ENCODE peak calls at places on chromosomes 4 and X, in four cellular contexts. One of them, this sample, is unnamed.

GRCh38 chr4:74754218-74754617 is 40.1 kb downstream of the BTC start:
- DNase-seq in HepG2: no peak
- DNase-seq in K562: no peak
- DNase-seq in A549: no peak
- DNase-seq in this sample: no peak

GRCh38 chr4:98530572-98530971 is 127.8 kb downstream of the TSPAN5 start:
- DNase-seq in HepG2: no peak
- DNase-seq in K562: no peak
- DNase-seq in A549: no peak
- DNase-seq in this sample: no peak

GRCh38 chr4:21765810-21766407 is 182.7 kb downstream of the KCNIP4 start:
- DNase-seq in HepG2: peak
- DNase-seq in K562: peak
- DNase-seq in A549: peak
- DNase-seq in this sample: no peak

GRCh38 chr4:101141855-101142254 is 205.5 kb downstream of the PPP3CA start:
- DNase-seq in HepG2: no peak
- DNase-seq in K562: no peak
- DNase-seq in A549: no peak
- DNase-seq in this sample: no peak

GRCh38 chr4:79141530-79141929 is 184.3 kb downstream of the NAA11 start:
- DNase-seq in HepG2: peak
- DNase-seq in K562: no peak
- DNase-seq in A549: no peak
- DNase-seq in this sample: no peak

GRCh38 chr4:139219450-139220055 is 42.5 kb upstream of the ELF2 start:
- DNase-seq in HepG2: no peak
- DNase-seq in K562: no peak
- DNase-seq in A549: no peak
- DNase-seq in this sample: no peak

GRCh38 chr4:54958236-54958635 is 167.2 kb downstream of the KDR start:
- DNase-seq in HepG2: no peak
- DNase-seq in K562: no peak
- DNase-seq in A549: no peak
- DNase-seq in this sample: no peak

GRCh38 chr4:111707491-111707890 is 437.8 kb upstream of the FAM241A start:
- DNase-seq in HepG2: no peak
- DNase-seq in K562: no peak
- DNase-seq in A549: no peak
- DNase-seq in this sample: no peak

GRCh38 chr4:46586566-46586965 is 196.6 kb upstream of the GABRA2 start:
- DNase-seq in HepG2: no peak
- DNase-seq in K562: no peak
- DNase-seq in A549: no peak
- DNase-seq in this sample: no peak

DNA sequence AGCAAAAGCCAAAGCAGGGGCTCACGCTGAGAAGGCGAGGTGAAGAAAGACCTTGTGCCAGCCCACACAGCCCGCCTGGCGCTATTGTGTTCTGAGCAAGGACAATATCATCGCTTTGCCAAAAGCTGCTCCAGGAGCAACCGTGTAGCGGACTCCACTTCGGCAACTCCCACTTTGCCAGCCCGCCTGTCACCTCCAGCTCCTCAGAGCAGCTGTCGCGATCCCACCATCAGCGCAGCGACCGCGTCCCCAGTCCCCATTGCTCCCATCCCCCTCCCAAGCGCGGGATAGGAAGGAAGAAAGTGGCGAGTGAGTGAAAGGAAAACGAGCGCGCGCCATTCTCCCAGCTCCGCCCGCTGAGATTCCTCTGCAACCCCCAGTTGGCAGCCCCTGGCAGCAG is 759 bp downstream of the ZC4H2 start:
- DNase-seq in HepG2: peak
- DNase-seq in K562: no peak
- DNase-seq in A549: peak
- DNase-seq in this sample: no peak
- TF ChIP-seq POLR2AphosphoS2 in HepG2: no peak
- TF ChIP-seq POLR2AphosphoS2 in K562: no peak
- TF ChIP-seq POLR2AphosphoS2 in A549: no peak
- TF ChIP-seq POLR2AphosphoS2 in this sample: no peak

DNA sequence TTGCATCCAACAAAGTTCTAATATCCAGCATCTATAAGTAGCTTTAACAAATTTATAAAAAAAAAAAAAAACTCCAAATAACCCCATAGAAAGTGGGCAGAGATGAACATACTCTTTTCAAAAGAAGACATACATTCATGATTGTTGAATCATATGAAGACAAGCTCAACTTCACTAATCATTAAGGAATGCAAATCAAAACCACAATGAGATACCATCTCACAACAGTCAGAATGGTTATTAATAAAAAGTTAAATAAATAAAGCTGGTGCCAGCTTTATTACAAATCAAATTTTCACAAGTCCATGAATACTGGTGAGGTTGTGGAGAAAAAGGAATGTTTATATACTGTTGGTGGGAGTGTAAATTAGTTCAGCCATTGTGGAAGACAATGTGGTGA is 592.0 kb downstream of the IQCM start:
- DNase-seq in HepG2: no peak
- DNase-seq in K562: no peak
- DNase-seq in A549: no peak
- DNase-seq in this sample: no peak
- TF ChIP-seq POLR2AphosphoS2 in HepG2: no peak
- TF ChIP-seq POLR2AphosphoS2 in K562: no peak
- TF ChIP-seq POLR2AphosphoS2 in A549: no peak
- TF ChIP-seq POLR2AphosphoS2 in this sample: no peak

DNA sequence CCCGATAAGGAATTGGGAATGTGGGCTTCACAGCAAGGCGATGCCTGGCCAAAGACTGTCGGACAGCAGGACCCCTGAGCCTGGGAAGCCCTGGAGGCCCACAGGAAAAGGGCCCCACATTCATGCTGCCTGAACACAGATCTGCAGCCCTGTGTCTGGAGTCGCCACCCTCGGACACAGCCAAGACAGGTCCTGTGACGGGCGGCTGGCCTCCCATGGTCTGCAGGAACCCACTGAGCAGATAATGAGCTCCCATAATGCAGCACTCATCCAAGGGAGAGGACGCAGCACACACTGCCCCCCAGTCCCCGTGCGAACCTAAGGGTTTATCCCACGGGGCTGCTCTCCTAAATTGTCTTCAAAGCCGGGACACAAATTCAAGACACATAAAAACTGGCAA is 30.6 kb downstream of the ZFYVE28 start:
- DNase-seq in HepG2: no peak
- DNase-seq in K562: no peak
- DNase-seq in A549: no peak
- DNase-seq in this sample: no peak
- TF ChIP-seq POLR2AphosphoS2 in HepG2: no peak
- TF ChIP-seq POLR2AphosphoS2 in K562: no peak
- TF ChIP-seq POLR2AphosphoS2 in A549: no peak
- TF ChIP-seq POLR2AphosphoS2 in this sample: no peak

GRCh38 chr4:184844742-184845141 is 19.0 kb upstream of the ACSL1 start:
- DNase-seq in HepG2: no peak
- DNase-seq in K562: no peak
- DNase-seq in A549: no peak
- DNase-seq in this sample: no peak
- TF ChIP-seq POLR2AphosphoS2 in HepG2: no peak
- TF ChIP-seq POLR2AphosphoS2 in K562: no peak
- TF ChIP-seq POLR2AphosphoS2 in A549: no peak
- TF ChIP-seq POLR2AphosphoS2 in this sample: no peak

DNA sequence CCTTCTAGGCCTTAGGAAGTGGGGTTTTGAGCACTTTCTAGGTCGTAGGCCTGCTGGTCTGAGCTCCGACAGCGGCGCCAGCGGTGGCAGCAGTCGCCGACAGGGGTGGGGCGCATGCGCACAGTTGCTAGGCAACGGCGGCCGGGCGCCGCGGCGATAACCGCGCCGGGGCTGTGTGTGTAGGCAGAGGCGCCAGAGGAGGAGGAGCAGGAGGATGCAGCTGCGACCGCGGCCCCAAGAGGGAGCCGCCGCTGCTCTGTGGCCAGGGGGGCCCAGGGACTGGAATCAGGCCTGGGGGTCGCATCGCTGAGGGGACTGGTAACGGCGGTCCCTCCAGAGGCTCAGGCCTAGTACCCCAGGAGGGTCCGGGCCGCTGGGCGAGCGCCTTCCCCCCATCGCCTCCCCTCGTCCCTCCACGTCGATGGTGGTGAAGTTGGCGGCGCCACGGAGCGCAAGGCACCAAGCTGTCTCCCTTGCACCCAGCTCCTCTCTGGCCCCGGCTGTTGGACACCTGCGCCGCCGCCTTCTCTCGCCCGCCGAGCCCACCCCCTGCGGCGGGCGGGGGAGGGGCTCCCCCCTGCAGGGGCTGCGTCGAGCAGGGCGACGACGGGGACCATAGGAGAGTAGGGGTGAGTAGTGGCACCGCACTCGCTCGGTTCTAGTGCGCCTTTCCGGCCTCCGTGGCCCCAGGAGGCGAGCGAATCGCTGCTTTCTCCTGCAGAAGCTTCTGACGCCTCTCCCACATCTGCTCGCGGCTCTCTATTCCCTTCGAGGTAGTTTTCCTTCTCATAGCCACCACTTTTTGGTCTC is 58.6 kb upstream of the ZC4H2 start:
- DNase-seq in HepG2: peak
- DNase-seq in K562: peak
- DNase-seq in A549: peak
- DNase-seq in this sample: no peak
- TF ChIP-seq POLR2AphosphoS2 in HepG2: no peak
- TF ChIP-seq POLR2AphosphoS2 in K562: no peak
- TF ChIP-seq POLR2AphosphoS2 in A549: no peak
- TF ChIP-seq POLR2AphosphoS2 in this sample: no peak

GRCh38 chrX:20046270-20046669 is 55.4 kb upstream of the BCLAF3 start:
- DNase-seq in HepG2: no peak
- DNase-seq in K562: no peak
- DNase-seq in A549: no peak
- DNase-seq in this sample: no peak

GRCh38 chrX:20042221-20042620 is 51.4 kb upstream of the BCLAF3 start:
- DNase-seq in HepG2: no peak
- DNase-seq in K562: no peak
- DNase-seq in A549: no peak
- DNase-seq in this sample: no peak

DNA sequence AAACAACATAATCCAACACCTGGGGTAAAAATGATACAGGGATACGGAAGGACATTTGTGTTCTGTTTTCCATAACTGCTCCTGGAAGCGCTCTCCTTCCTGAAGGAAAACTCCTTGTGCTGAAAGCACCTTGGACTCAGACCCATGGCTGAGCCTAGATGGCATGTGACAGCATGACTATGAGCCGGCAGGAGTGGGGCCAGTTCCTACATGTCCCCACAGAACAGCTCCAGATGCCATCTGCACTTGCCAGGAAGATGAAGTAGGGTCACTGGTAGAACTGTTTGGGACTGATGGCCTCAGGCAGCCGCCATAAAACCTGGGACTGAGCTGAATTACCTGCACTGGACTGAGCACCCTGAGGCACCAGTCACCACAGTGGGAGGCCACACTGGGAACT is 56.0 kb upstream of the BCLAF3 start:
- DNase-seq in HepG2: no peak
- DNase-seq in K562: no peak
- DNase-seq in A549: no peak
- DNase-seq in this sample: no peak
- TF ChIP-seq POLR2AphosphoS2 in HepG2: no peak
- TF ChIP-seq POLR2AphosphoS2 in K562: no peak
- TF ChIP-seq POLR2AphosphoS2 in A549: no peak
- TF ChIP-seq POLR2AphosphoS2 in this sample: no peak

DNA sequence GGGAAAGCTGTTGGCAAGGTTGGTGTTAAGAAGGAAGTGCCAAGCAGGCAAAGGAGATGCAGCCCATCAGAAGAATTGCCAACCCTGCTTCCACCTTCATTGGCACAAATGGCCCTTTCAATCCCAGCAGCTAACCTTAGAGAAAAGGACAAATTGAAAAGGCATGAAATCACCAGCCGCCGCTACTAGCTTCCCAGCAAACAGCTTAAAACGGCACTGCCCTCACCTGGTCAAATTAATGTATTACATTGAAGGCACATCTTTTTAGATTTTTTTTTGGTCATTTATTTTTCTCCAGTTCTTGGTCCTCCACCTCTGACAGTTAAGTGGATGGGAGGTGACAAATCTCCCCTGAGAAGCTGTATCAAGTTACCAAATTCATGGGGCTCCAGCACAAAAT is 51.0 kb upstream of the NHSL2 start:
- DNase-seq in HepG2: peak
- DNase-seq in K562: peak
- DNase-seq in A549: no peak
- DNase-seq in this sample: no peak
- TF ChIP-seq POLR2AphosphoS2 in HepG2: no peak
- TF ChIP-seq POLR2AphosphoS2 in K562: no peak
- TF ChIP-seq POLR2AphosphoS2 in A549: no peak
- TF ChIP-seq POLR2AphosphoS2 in this sample: no peak

GRCh38 chrX:120036704-120037103 is 40.8 kb downstream of the RHOXF2B start:
- DNase-seq in HepG2: no peak
- DNase-seq in K562: no peak
- DNase-seq in A549: no peak
- DNase-seq in this sample: no peak
- TF ChIP-seq POLR2AphosphoS2 in HepG2: no peak
- TF ChIP-seq POLR2AphosphoS2 in K562: no peak
- TF ChIP-seq POLR2AphosphoS2 in A549: no peak
- TF ChIP-seq POLR2AphosphoS2 in this sample: no peak

DNA sequence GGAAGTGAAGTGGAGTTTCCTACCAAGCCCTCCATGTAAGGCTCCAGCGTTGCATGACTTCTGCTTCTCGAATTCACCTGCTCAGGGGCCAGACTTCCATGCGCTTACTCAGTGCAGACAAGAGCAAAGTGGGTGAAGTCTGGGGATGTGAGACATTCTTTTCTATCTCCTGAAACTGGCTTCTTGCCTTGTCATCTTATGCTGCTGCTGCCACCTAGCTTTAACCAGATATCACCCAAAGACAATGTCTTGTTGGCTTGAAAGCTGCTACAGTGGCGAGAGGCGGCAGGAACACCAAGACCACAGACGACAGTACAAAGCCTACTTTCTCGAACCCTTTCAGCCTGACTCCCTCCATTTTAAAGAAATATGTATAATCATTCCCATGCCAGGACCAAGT is 103.6 kb upstream of the ADGRG2 start:
- DNase-seq in HepG2: no peak
- DNase-seq in K562: no peak
- DNase-seq in A549: peak
- DNase-seq in this sample: no peak
- TF ChIP-seq POLR2AphosphoS2 in HepG2: no peak
- TF ChIP-seq POLR2AphosphoS2 in K562: no peak
- TF ChIP-seq POLR2AphosphoS2 in A549: no peak
- TF ChIP-seq POLR2AphosphoS2 in this sample: no peak

This sample was measured in GM12878.